ENCODE peak calls at places on chromosomes 6 and 20, in ten cellular contexts. N, A, H, O, B, X, D, I, K and G are unnamed samples. For H3K4me1, the result is how much of the 10 kb centered on the place peaks cover.

GRCh38 chr6:151389640-151390275 is 1.6 kb downstream of the ZBTB2 start:
- DNase-seq in N (peak), A (peak), H (peak), O (peak), B (peak), X (no peak), D (peak), I (no peak), K (no peak), G (peak)

GRCh38 chr6:160275511-160276003 is 16.9 kb upstream of the SLC22A2 start:
- DNase-seq in N (no peak), A (no peak), H (no peak), O (no peak), B (no peak), X (no peak), D (no peak), I (no peak), K (no peak), G (no peak)

GRCh38 chr6:119240257-119241123 is 109.1 kb downstream of the MAN1A1 start:
- DNase-seq in N (no peak), A (no peak), H (no peak), O (no peak), B (peak), X (no peak), D (no peak), I (no peak), K (peak), G (no peak)

GRCh38 chr6:77926198-77926752 is 273.4 kb downstream of the MEI4 start:
- DNase-seq in N (no peak), A (no peak), H (peak), O (no peak), B (peak), X (peak), D (no peak), I (no peak), K (no peak), G (no peak)

GRCh38 chr6:96836579-96837137 is 619 bp downstream of the GPR63 start:
- DNase-seq in N (peak), A (no peak), H (no peak), O (no peak), B (peak), X (no peak), D (peak), I (no peak), K (no peak), G (no peak)

GRCh38 chr6:145453376-145453775 is 281.9 kb downstream of the EPM2A start:
- DNase-seq in N (peak), A (no peak), H (no peak), O (no peak), B (peak), X (peak), D (no peak), I (no peak), K (no peak), G (no peak)

GRCh38 chr6:13404115-13404891 is 76.0 kb upstream of the TBC1D7 start:
- DNase-seq in N (no peak), A (no peak), H (no peak), O (peak), B (no peak), X (no peak), D (no peak), I (no peak), K (no peak), G (no peak)

GRCh38 chr6:5004373-5005037 is 668 bp upstream of the RPP40 start:
- DNase-seq in N (no peak), A (no peak), H (no peak), O (no peak), B (no peak), X (no peak), D (no peak), I (no peak), K (no peak), G (no peak)

GRCh38 chr6:123830110-123830509 is 26.4 kb downstream of the NKAIN2 start:
- DNase-seq in N (no peak), A (no peak), H (no peak), O (no peak), B (peak), X (no peak), D (no peak), I (no peak), K (no peak), G (no peak)

GRCh38 chr6:128135325-128135724 is 234.5 kb upstream of the THEMIS start:
- DNase-seq in N (no peak), A (no peak), H (no peak), O (no peak), B (no peak), X (no peak), D (no peak), I (no peak), K (no peak), G (no peak)

GRCh38 chr20:62736407-62737071 is 27.9 kb downstream of the NTSR1 start:
- DNase-seq in N (no peak), A (no peak), H (no peak), O (no peak), B (peak), X (peak), D (no peak), I (no peak), K (no peak), G (no peak)

GRCh38 chr6:117493470-117493869 is 11.0 kb downstream of the DCBLD1 start:
- DNase-seq in N (no peak), A (no peak), H (no peak), O (no peak), B (no peak), X (no peak), D (no peak), I (no peak), K (no peak), G (no peak)

GRCh38 chr20:38355161-38356012 is 9.1 kb downstream of the LBP start:
- DNase-seq in N (no peak), A (no peak), H (no peak), O (no peak), B (peak), X (no peak), D (no peak), I (no peak), K (no peak), G (no peak)

GRCh38 chr6:116100419-116101297 is at the start of gene NT5DC1:
- DNase-seq in N (peak), A (peak), H (peak), O (peak), B (peak), X (peak), D (peak), I (peak), K (peak), G (peak)

GRCh38 chr6:41092421-41093140 is 19.8 kb downstream of the NFYA start:
- DNase-seq in N (peak), A (no peak), H (peak), O (no peak), B (peak), X (no peak), D (no peak), I (no peak), K (no peak), G (no peak)

GRCh38 chr20:32356935-32357868 is 929 bp upstream of the ASXL1 start:
- DNase-seq in N (peak), A (no peak), H (peak), O (peak), B (peak), X (peak), D (peak), I (no peak), K (no peak), G (no peak)
- H3K4me1 ChIP-seq in N (under half), A (under half), H (half or more), O (under half), B (under half), X (under half), D (under half), I (half or more), K (under half), G (under half)

DNA sequence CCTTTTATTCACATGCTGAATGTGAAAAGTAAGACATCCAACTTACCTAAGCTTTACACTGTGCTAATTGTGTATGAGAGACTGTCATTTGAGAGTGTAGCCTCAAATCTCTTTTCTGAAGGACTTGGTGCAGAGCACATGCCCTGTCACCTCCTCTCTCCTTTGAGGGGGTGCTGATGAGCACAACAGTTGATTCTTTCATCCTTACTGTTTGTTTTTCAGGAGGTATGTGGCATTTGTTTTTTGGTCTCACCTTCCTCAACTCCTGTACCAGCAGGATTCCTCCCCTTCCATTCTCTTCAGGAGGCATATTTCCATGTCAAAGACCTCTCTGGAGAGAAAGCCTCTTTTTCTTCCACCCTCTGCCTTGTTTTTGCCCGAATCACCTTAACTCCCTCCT is 252.6 kb upstream of the CITED2 start:
- DNase-seq in N (no peak), A (no peak), H (no peak), O (no peak), B (peak), X (no peak), D (no peak), I (no peak), K (peak), G (no peak)
- H3K27ac ChIP-seq in N (no peak), A (no peak), H (no peak), O (no peak), B (no peak), X (no peak), D (no peak), I (peak), K (no peak), G (no peak)

GRCh38 chr6:56953597-56954388 is 1.1 kb upstream of the BEND6 start:
- DNase-seq in N (peak), A (no peak), H (no peak), O (no peak), B (peak), X (no peak), D (no peak), I (no peak), K (peak), G (no peak)
- TF ChIP-seq POLR2AphosphoS5 in N (no peak), A (no peak), H (no peak), O (no peak), B (no peak), X (no peak), D (no peak), I (no peak), K (no peak), G (no peak)

DNA sequence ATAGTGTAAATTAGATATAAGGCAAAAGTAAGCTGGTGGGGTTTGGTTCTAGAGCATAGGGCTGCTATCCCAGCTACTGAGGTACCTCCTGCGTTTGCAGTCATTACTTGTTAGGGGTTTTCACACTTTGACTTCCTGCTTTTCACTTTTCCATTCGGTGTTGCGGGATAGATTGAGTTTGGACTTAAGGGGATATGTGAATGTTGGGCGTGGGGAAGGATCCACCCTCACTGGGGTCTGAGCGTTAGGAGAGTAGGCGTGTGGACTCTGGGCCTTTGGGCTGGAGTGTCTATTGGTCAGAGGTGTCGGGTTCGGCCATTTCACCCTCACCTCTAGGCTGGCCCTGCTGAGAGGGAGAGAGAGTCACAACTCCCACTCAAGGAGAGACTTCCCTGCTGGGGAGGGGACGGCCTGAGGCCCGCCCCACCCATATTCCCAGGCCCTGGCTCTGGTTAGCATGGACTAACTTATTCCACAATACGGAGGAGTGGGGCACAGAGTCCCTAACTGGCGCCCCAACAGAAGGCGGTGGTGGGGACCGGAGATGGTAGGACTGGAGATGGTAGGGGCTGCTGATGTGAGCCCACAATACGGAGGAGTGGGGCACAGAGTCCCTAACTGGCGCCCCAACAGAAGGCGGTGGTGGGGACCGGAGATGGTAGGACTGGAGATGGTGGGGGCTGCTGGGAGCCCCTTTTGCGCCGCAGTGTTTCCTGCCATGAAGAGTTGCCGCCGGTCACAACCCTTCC is 1.6 kb upstream of the PTPRA start:
- DNase-seq in N (no peak), A (no peak), H (peak), O (no peak), B (peak), X (no peak), D (no peak), I (no peak), K (no peak), G (no peak)
- H3K4me1 ChIP-seq in N (under half), A (under half), H (half or more), O (under half), B (under half), X (half or more), D (under half), I (half or more), K (under half), G (half or more)

DNA sequence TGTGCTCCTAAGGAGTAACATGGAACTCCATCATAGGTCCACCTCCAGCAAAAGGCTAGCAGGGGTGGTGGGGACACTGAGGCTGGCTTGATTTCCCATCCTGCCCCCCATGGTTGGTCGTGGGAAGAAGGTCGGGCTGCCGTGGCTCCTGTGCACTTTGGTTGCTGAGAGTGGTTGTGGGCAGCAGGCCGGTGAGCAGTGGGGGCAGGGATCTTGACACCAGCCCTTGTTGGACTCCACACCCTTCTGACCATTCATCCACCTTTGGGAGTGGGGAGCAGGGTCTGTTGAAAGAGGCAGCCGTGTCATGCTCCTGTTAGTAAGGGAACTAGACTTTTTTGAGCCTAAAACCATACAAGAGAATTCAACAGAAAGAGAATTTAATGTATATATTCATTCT is 175.2 kb downstream of the ARID1B start:
- DNase-seq in N (no peak), A (no peak), H (no peak), O (no peak), B (no peak), X (no peak), D (no peak), I (no peak), K (no peak), G (no peak)
- H3K27ac ChIP-seq in N (peak), A (no peak), H (peak), O (no peak), B (no peak), X (no peak), D (no peak), I (no peak), K (no peak), G (no peak)

DNA sequence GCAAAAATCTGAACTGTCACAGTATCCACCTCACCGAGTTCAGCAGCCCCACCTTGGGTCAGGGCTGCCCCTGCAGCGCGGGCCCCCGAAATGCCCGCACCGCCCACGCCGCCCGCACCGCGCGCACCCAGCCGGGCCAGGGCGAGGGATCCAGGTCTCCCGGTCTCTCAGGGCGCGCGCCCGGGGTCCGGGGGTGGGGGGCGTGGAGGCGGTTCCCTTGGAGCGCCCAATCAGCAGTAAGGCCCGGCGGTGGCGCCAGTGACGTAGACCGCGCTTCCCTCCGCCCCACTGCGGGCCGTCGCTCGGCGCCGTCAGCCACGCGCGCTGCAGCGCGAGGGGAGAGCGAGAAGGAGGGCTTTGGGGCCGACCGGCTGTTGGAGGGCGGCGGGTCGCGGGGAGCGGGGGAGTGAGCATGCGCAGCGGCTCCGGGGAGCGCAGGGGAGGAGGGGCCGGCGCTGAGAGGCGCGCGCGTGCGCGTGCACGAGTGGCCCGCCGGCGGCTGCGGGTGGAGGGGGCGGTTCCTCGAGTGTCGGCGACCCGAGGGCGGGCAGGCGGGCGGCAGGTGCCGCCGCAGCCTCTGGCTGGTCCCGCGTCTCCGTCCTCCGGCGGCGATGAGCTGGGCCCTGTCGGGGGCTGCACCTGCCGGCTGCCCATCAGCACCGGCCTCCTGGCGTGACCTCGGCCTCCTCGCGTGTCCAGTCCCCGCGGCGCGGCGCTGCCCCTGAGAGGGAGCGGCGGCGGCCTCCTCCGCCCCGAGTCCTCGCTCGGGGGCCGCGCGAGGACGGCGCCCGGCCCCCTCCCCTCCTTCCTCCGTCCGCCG is at the start of gene TMEM170B:
- DNase-seq in N (peak), A (peak), H (peak), O (peak), B (peak), X (peak), D (peak), I (peak), K (no peak), G (peak)
- TF ChIP-seq POLR2AphosphoS5 in N (no peak), A (peak), H (peak), O (peak), B (peak), X (peak), D (peak), I (peak), K (no peak), G (peak)

GRCh38 chr6:113271437-113271836 is 585.7 kb upstream of the MARCKS start:
- DNase-seq in N (no peak), A (no peak), H (no peak), O (no peak), B (no peak), X (no peak), D (no peak), I (no peak), K (no peak), G (no peak)

GRCh38 chr6:113277111-113277510 is 580.0 kb upstream of the MARCKS start:
- DNase-seq in N (no peak), A (no peak), H (no peak), O (no peak), B (no peak), X (no peak), D (no peak), I (no peak), K (no peak), G (no peak)

GRCh38 chr6:113281014-113281810 is 575.9 kb upstream of the MARCKS start:
- DNase-seq in N (no peak), A (no peak), H (no peak), O (no peak), B (no peak), X (no peak), D (no peak), I (no peak), K (no peak), G (no peak)

DNA sequence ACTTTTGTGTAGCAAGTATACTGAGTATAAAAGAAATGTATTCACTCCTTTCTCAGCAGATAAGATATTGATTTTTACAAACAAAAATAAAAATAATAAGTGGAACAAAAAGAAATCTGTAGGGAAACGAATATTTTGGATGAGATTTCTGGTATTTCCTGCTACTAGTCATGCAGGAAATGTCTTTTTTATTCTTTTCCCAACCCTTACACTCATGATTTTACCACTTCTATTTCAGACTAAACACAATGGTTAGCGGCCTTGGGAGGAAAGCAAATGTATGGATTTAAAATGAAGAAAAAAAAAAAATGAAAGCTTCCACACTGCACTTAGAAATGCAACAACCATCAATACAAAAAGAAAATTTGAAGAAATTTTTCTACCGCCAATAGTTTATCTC is 580.5 kb upstream of the MARCKS start:
- DNase-seq in N (no peak), A (no peak), H (no peak), O (no peak), B (no peak), X (no peak), D (no peak), I (no peak), K (no peak), G (no peak)
- H3K4me1 ChIP-seq in N (under half), A (under half), H (under half), O (under half), B (under half), X (under half), D (under half), I (under half), K (under half), G (under half)